ENCODE peak calls at places on chromosomes 2 and 18, in four cellular contexts. C is CD4-positive, CD25-positive, alpha-beta regulatory T cell; Y is esophagus mucosa; S is activated CD4-positive, alpha-beta T cell treated with anti-CD3 and anti-CD28 coated beads for 36 hours. H is an unnamed sample.

GRCh38 chr2:10454505-10454904 is 6.4 kb upstream of the ODC1 start:
- ATAC-seq in C (no peak), Y (peak; percentile 4), S (no peak), H (no peak)

GRCh38 chr2:44546469-44547127 is 184.9 kb downstream of the CAMKMT start:
- ATAC-seq in C (no peak), Y (no peak), S (no peak), H (no peak)

GRCh38 chr2:19287324-19287723 is 71.1 kb downstream of the OSR1 start:
- ATAC-seq in C (no peak), Y (no peak), S (no peak), H (no peak)

GRCh38 chr18:47036298-47036874 is 965 bp upstream of the ELOA2 start:
- ATAC-seq in C (no peak), Y (no peak), S (no peak), H (no peak)

GRCh38 chr2:29448238-29448637 is 333.0 kb downstream of the CLIP4 start:
- ATAC-seq in C (no peak), Y (no peak), S (no peak), H (no peak)

GRCh38 chr2:231457101-231457500 is 7.2 kb downstream of the NCL start:
- ATAC-seq in C (no peak), Y (no peak), S (no peak), H (no peak)

GRCh38 chr2:240917009-240917683 is 11.0 kb downstream of the CROCC2 start:
- ATAC-seq in C (no peak), Y (no peak), S (no peak), H (no peak)

GRCh38 chr2:200619275-200619674 is 33.5 kb downstream of the AOX1 start:
- ATAC-seq in C (no peak), Y (no peak), S (no peak), H (no peak)

GRCh38 chr2:156065912-156066311 is 266.6 kb downstream of the NR4A2 start:
- ATAC-seq in C (no peak), Y (peak; percentile 38), S (no peak), H (no peak)

GRCh38 chr2:45353879-45354278 is 257.2 kb downstream of the SRBD1 start:
- ATAC-seq in C (no peak), Y (no peak), S (no peak), H (no peak)

GRCh38 chr2:235026137-235026536 is 74.3 kb downstream of the SH3BP4 start:
- ATAC-seq in C (no peak), Y (peak; percentile 86), S (no peak), H (no peak)

GRCh38 chr18:22674300-22674699 is 256.6 kb upstream of the CTAGE1 start:
- ATAC-seq in C (no peak), Y (peak; percentile 39), S (no peak), H (no peak)

GRCh38 chr2:173151671-173152398 is 76.2 kb downstream of the MAP3K20 start:
- ATAC-seq in C (no peak), Y (peak; percentile 94), S (peak; percentile 90), H (peak; percentile 88)

GRCh38 chr2:144307711-144308110 is 212.2 kb downstream of the ZEB2 start:
- ATAC-seq in C (no peak), Y (no peak), S (no peak), H (no peak)

GRCh38 chr2:225400060-225400511 is 576 bp downstream of the NYAP2 start:
- ATAC-seq in C (no peak), Y (no peak), S (no peak), H (no peak)

GRCh38 chr18:13159579-13159978 is 59.0 kb upstream of the LDLRAD4 start:
- ATAC-seq in C (no peak), Y (peak; percentile 58), S (peak; percentile 55), H (no peak)

GRCh38 chr2:228709788-228710371 is 528.4 kb upstream of the SPHKAP start:
- ATAC-seq in C (no peak), Y (no peak), S (no peak), H (no peak)

GRCh38 chr2:105607920-105608504 is 136.7 kb upstream of the NCK2 start:
- ATAC-seq in C (no peak), Y (no peak), S (no peak), H (no peak)

GRCh38 chr2:58650781-58651180 is 409.7 kb upstream of the FANCL start:
- ATAC-seq in C (no peak), Y (no peak), S (no peak), H (no peak)

GRCh38 chr2:142873850-142874287 is 3.6 kb upstream of the KYNU start:
- ATAC-seq in C (no peak), Y (no peak), S (no peak), H (no peak)

GRCh38 chr2:626491-627339 is 50.5 kb downstream of the TMEM18 start:
- ATAC-seq in C (no peak), Y (no peak), S (no peak), H (no peak)

GRCh38 chr2:200137691-200138090 is 168.8 kb upstream of the SPATS2L start:
- ATAC-seq in C (no peak), Y (no peak), S (no peak), H (no peak)

GRCh38 chr2:80322958-80323357 is 18.4 kb upstream of the LRRTM1 start:
- ATAC-seq in C (no peak), Y (no peak), S (no peak), H (no peak)

GRCh38 chr2:221529943-221530652 is 42.0 kb downstream of the EPHA4 start:
- ATAC-seq in C (peak; percentile 65), Y (peak; percentile 94), S (peak; percentile 79), H (peak; percentile 89)

GRCh38 chr18:54774971-54775665 is 53.2 kb upstream of the RAB27B start:
- ATAC-seq in C (no peak), Y (no peak), S (no peak), H (no peak)

GRCh38 chr2:109238580-109238979 is 109.6 kb downstream of the SH3RF3 start:
- ATAC-seq in C (peak; percentile 90), Y (peak; percentile 31), S (peak; percentile 94), H (peak; percentile 23)

GRCh38 chr2:66578067-66578852 is 143.3 kb downstream of the MEIS1 start:
- ATAC-seq in C (no peak), Y (no peak), S (no peak), H (no peak)

GRCh38 chr2:144465723-144466122 is 54.2 kb downstream of the ZEB2 start:
- ATAC-seq in C (no peak), Y (no peak), S (no peak), H (no peak)

GRCh38 chr2:152391318-152391717 is 56.3 kb downstream of the FMNL2 start:
- ATAC-seq in C (no peak), Y (no peak), S (no peak), H (no peak)

GRCh38 chr18:2538236-2538635 is 33.1 kb downstream of the METTL4 start:
- ATAC-seq in C (no peak), Y (no peak), S (no peak), H (no peak)

GRCh38 chr2:234939976-234940375 is 11.8 kb upstream of the SH3BP4 start:
- ATAC-seq in C (no peak), Y (no peak), S (no peak), H (no peak)

GRCh38 chr2:37969731-37970130 is 44.6 kb downstream of the RMDN2 start:
- ATAC-seq in C (no peak), Y (no peak), S (no peak), H (no peak)

GRCh38 chr2:42812899-42813479 is 20.6 kb upstream of the HAAO start:
- ATAC-seq in C (no peak), Y (no peak), S (no peak), H (no peak)

GRCh38 chr2:192123847-192124246 is 70.9 kb downstream of the TMEFF2 start:
- ATAC-seq in C (no peak), Y (no peak), S (no peak), H (no peak)

GRCh38 chr18:77052656-77053309 is 79.8 kb downstream of the MBP start:
- ATAC-seq in C (no peak), Y (no peak), S (no peak), H (no peak)

GRCh38 chr2:197946562-197946961 is 142.2 kb downstream of the PLCL1 start:
- ATAC-seq in C (no peak), Y (peak; percentile 67), S (no peak), H (no peak)

GRCh38 chr2:122011493-122012270 is 256.2 kb downstream of the TSN start:
- ATAC-seq in C (no peak), Y (no peak), S (no peak), H (no peak)

GRCh38 chr2:65164379-65165023 is 34.6 kb upstream of the RAB1A start:
- ATAC-seq in C (no peak), Y (no peak), S (no peak), H (no peak)

GRCh38 chr2:37625781-37626548 is 45.5 kb downstream of the CDC42EP3 start:
- ATAC-seq in C (peak; percentile 90), Y (peak; percentile 25), S (peak; percentile 63), H (peak; percentile 50)

GRCh38 chr2:106137944-106138903 is 55.9 kb downstream of the UXS1 start:
- ATAC-seq in C (peak; percentile 66), Y (no peak), S (peak; percentile 54), H (peak; percentile 61)

H was measured in activated T-helper 17 cell treated with anti-CD3 and anti-CD28 coated beads, Interleukin-2, amount 50 U/mL, for 72 hours.